ENCODE peak calls at places on chromosomes 16 and 17, in nine cellular contexts. Z is stimulated activated CD8-positive, alpha-beta memory T cell treated with anti-CD3 and anti-CD28 coated beads, Interleukin-2, amount 100 ng/mL, for 1 hour; W is SJSA1; T is CD8-positive, alpha-beta T cell; D is RWPE1; V is activated gamma-delta T cell treated with anti-CD3 and anti-CD28 coated beads, Interleukin-2, amount 50 U/mL, for 16 hours; E is cardiac muscle cell; Q is mucosa of gallbladder; L is DND-41. N is an unnamed sample.

GRCh38 chr17:34254146-34254545 is 939 bp upstream of the CCL2 start:
- DNase-seq in Z (no peak), W (no peak), T (no peak), D (no peak), V (no peak), E (peak), Q (no peak), L (no peak), N (no peak)

GRCh38 chr16:67928561-67929364 is 2.9 kb downstream of the CTRL start:
- DNase-seq in Z (peak), W (peak), T (peak), D (peak), V (peak), E (peak), Q (peak), L (peak), N (peak)

GRCh38 chr17:13350466-13350865 is 251.3 kb downstream of the HS3ST3A1 start:
- DNase-seq in Z (no peak), W (no peak), T (no peak), D (no peak), V (no peak), E (no peak), Q (no peak), L (no peak), N (no peak)

GRCh38 chr16:86723699-86724098 is 145.3 kb downstream of the FOXL1 start:
- DNase-seq in Z (no peak), W (no peak), T (no peak), D (no peak), V (no peak), E (no peak), Q (no peak), L (no peak), N (no peak)

GRCh38 chr17:70169707-70170597 is 620 bp downstream of the KCNJ2 start:
- DNase-seq in Z (no peak), W (no peak), T (no peak), D (no peak), V (no peak), E (peak), Q (peak), L (no peak), N (no peak)

GRCh38 chr16:648071-648785 is 937 bp upstream of the WDR90 start:
- DNase-seq in Z (no peak), W (no peak), T (no peak), D (peak), V (no peak), E (peak), Q (peak), L (peak), N (no peak)

GRCh38 chr17:930258-930657 is 49.3 kb downstream of the NXN start:
- DNase-seq in Z (no peak), W (no peak), T (no peak), D (no peak), V (no peak), E (no peak), Q (no peak), L (no peak), N (no peak)

GRCh38 chr16:20202747-20203146 is 124.6 kb downstream of the GP2 start:
- DNase-seq in Z (no peak), W (no peak), T (no peak), D (no peak), V (no peak), E (no peak), Q (no peak), L (no peak), N (no peak)

GRCh38 chr16:885391-885790 is 84.9 kb upstream of the GNG13 start:
- DNase-seq in Z (no peak), W (no peak), T (no peak), D (no peak), V (no peak), E (no peak), Q (no peak), L (no peak), N (no peak)

GRCh38 chr17:77214743-77215142 is 74.0 kb downstream of the SEC14L1 start:
- DNase-seq in Z (no peak), W (peak), T (no peak), D (peak), V (no peak), E (peak), Q (peak), L (peak), N (no peak)

GRCh38 chr17:731943-732787 is at the start of gene TLCD3A:
- DNase-seq in Z (no peak), W (peak), T (peak), D (peak), V (peak), E (peak), Q (peak), L (peak), N (no peak)

GRCh38 chr17:30345527-30346075 is 11.7 kb upstream of the TMIGD1 start:
- DNase-seq in Z (no peak), W (no peak), T (no peak), D (no peak), V (no peak), E (peak), Q (no peak), L (no peak), N (no peak)

GRCh38 chr17:61786088-61786487 is 77.2 kb downstream of the BRIP1 start:
- DNase-seq in Z (no peak), W (no peak), T (no peak), D (no peak), V (no peak), E (no peak), Q (no peak), L (no peak), N (no peak)

GRCh38 chr16:72372646-72373045 is 200.7 kb upstream of the PMFBP1 start:
- DNase-seq in Z (no peak), W (no peak), T (no peak), D (no peak), V (no peak), E (peak), Q (no peak), L (no peak), N (no peak)

N was measured in COLO829.